ENCODE peak calls at places on chromosomes 2 and 18, in nine cellular contexts. One of them, this sample, is unnamed.

GRCh38 chr18:31723998-31724711 is 36.5 kb downstream of the SLC25A52 start:
- DNase-seq in GM12891: peak
- DNase-seq in SJSA1: no peak
- DNase-seq in activated CD4-positive, CD25-positive, alpha-beta regulatory T cell: no peak
- DNase-seq in activated CD4-positive, alpha-beta memory T cell treated with anti-CD3 and anti-CD28 coated beads for 36 hours: no peak
- DNase-seq in posterior vena cava: peak
- DNase-seq in stimulated activated CD4-positive, alpha-beta T cell treated with anti-CD3 and anti-CD28 coated beads, Interleukin-4, amount 100 ng/mL, for 48 hours: no peak
- DNase-seq in activated CD8-positive, alpha-beta T cell treated with anti-CD3 and anti-CD28 coated beads, Interleukin-2, amount 10 ng/mL, durations not matched to agents 7 days and 5 days: no peak
- DNase-seq in GM03348: peak
- DNase-seq in this sample: no peak

GRCh38 chr18:26548144-26549102 is at the start of gene KCTD1:
- DNase-seq in activated CD8-positive, alpha-beta T cell treated with anti-CD3 and anti-CD28 coated beads, Interleukin-2, amount 10 ng/mL, durations not matched to agents 7 days and 5 days: peak
- DNase-seq in activated CD4-positive, alpha-beta memory T cell treated with anti-CD3 and anti-CD28 coated beads for 36 hours: peak
- DNase-seq in GM12891: peak
- DNase-seq in activated CD4-positive, CD25-positive, alpha-beta regulatory T cell: peak
- DNase-seq in GM03348: peak
- DNase-seq in posterior vena cava: peak
- DNase-seq in SJSA1: peak
- DNase-seq in stimulated activated CD4-positive, alpha-beta T cell treated with anti-CD3 and anti-CD28 coated beads, Interleukin-4, amount 100 ng/mL, for 48 hours: peak
- DNase-seq in this sample: no peak

GRCh38 chr2:177265834-177266817 is 1.6 kb upstream of the NFE2L2 start:
- DNase-seq in stimulated activated CD4-positive, alpha-beta T cell treated with anti-CD3 and anti-CD28 coated beads, Interleukin-4, amount 100 ng/mL, for 48 hours: no peak
- DNase-seq in SJSA1: peak
- DNase-seq in activated CD4-positive, alpha-beta memory T cell treated with anti-CD3 and anti-CD28 coated beads for 36 hours: no peak
- DNase-seq in GM12891: no peak
- DNase-seq in activated CD8-positive, alpha-beta T cell treated with anti-CD3 and anti-CD28 coated beads, Interleukin-2, amount 10 ng/mL, durations not matched to agents 7 days and 5 days: peak
- DNase-seq in activated CD4-positive, CD25-positive, alpha-beta regulatory T cell: no peak
- DNase-seq in posterior vena cava: no peak
- DNase-seq in GM03348: peak
- DNase-seq in this sample: no peak

GRCh38 chr2:25039126-25039525 is 2.8 kb upstream of the EFR3B start:
- DNase-seq in activated CD8-positive, alpha-beta T cell treated with anti-CD3 and anti-CD28 coated beads, Interleukin-2, amount 10 ng/mL, durations not matched to agents 7 days and 5 days: no peak
- DNase-seq in activated CD4-positive, CD25-positive, alpha-beta regulatory T cell: no peak
- DNase-seq in stimulated activated CD4-positive, alpha-beta T cell treated with anti-CD3 and anti-CD28 coated beads, Interleukin-4, amount 100 ng/mL, for 48 hours: no peak
- DNase-seq in GM03348: no peak
- DNase-seq in GM12891: no peak
- DNase-seq in posterior vena cava: no peak
- DNase-seq in activated CD4-positive, alpha-beta memory T cell treated with anti-CD3 and anti-CD28 coated beads for 36 hours: no peak
- DNase-seq in SJSA1: no peak
- DNase-seq in this sample: no peak

GRCh38 chr2:45432406-45432805 is 178.7 kb downstream of the SRBD1 start:
- DNase-seq in SJSA1: no peak
- DNase-seq in GM12891: no peak
- DNase-seq in posterior vena cava: no peak
- DNase-seq in activated CD4-positive, CD25-positive, alpha-beta regulatory T cell: no peak
- DNase-seq in activated CD8-positive, alpha-beta T cell treated with anti-CD3 and anti-CD28 coated beads, Interleukin-2, amount 10 ng/mL, durations not matched to agents 7 days and 5 days: no peak
- DNase-seq in GM03348: peak
- DNase-seq in stimulated activated CD4-positive, alpha-beta T cell treated with anti-CD3 and anti-CD28 coated beads, Interleukin-4, amount 100 ng/mL, for 48 hours: no peak
- DNase-seq in activated CD4-positive, alpha-beta memory T cell treated with anti-CD3 and anti-CD28 coated beads for 36 hours: no peak
- DNase-seq in this sample: no peak

GRCh38 chr2:191218292-191218898 is 26.8 kb upstream of the MYO1B start:
- DNase-seq in activated CD4-positive, CD25-positive, alpha-beta regulatory T cell: no peak
- DNase-seq in GM03348: peak
- DNase-seq in activated CD4-positive, alpha-beta memory T cell treated with anti-CD3 and anti-CD28 coated beads for 36 hours: peak
- DNase-seq in stimulated activated CD4-positive, alpha-beta T cell treated with anti-CD3 and anti-CD28 coated beads, Interleukin-4, amount 100 ng/mL, for 48 hours: peak
- DNase-seq in activated CD8-positive, alpha-beta T cell treated with anti-CD3 and anti-CD28 coated beads, Interleukin-2, amount 10 ng/mL, durations not matched to agents 7 days and 5 days: peak
- DNase-seq in SJSA1: peak
- DNase-seq in posterior vena cava: no peak
- DNase-seq in GM12891: no peak
- DNase-seq in this sample: peak

GRCh38 chr2:109264595-109265328 is 135.8 kb downstream of the SH3RF3 start:
- DNase-seq in posterior vena cava: no peak
- DNase-seq in activated CD4-positive, CD25-positive, alpha-beta regulatory T cell: no peak
- DNase-seq in GM12891: no peak
- DNase-seq in GM03348: peak
- DNase-seq in activated CD4-positive, alpha-beta memory T cell treated with anti-CD3 and anti-CD28 coated beads for 36 hours: no peak
- DNase-seq in SJSA1: no peak
- DNase-seq in activated CD8-positive, alpha-beta T cell treated with anti-CD3 and anti-CD28 coated beads, Interleukin-2, amount 10 ng/mL, durations not matched to agents 7 days and 5 days: no peak
- DNase-seq in stimulated activated CD4-positive, alpha-beta T cell treated with anti-CD3 and anti-CD28 coated beads, Interleukin-4, amount 100 ng/mL, for 48 hours: no peak
- DNase-seq in this sample: peak

GRCh38 chr2:28080911-28081310 is 190.4 kb downstream of the BABAM2 start:
- DNase-seq in activated CD8-positive, alpha-beta T cell treated with anti-CD3 and anti-CD28 coated beads, Interleukin-2, amount 10 ng/mL, durations not matched to agents 7 days and 5 days: no peak
- DNase-seq in activated CD4-positive, alpha-beta memory T cell treated with anti-CD3 and anti-CD28 coated beads for 36 hours: no peak
- DNase-seq in activated CD4-positive, CD25-positive, alpha-beta regulatory T cell: no peak
- DNase-seq in SJSA1: peak
- DNase-seq in GM12891: no peak
- DNase-seq in stimulated activated CD4-positive, alpha-beta T cell treated with anti-CD3 and anti-CD28 coated beads, Interleukin-4, amount 100 ng/mL, for 48 hours: no peak
- DNase-seq in GM03348: peak
- DNase-seq in posterior vena cava: no peak
- DNase-seq in this sample: no peak

GRCh38 chr2:28282861-28283646 is 109.6 kb upstream of the FOSL2 start:
- DNase-seq in activated CD4-positive, CD25-positive, alpha-beta regulatory T cell: no peak
- DNase-seq in GM03348: no peak
- DNase-seq in activated CD8-positive, alpha-beta T cell treated with anti-CD3 and anti-CD28 coated beads, Interleukin-2, amount 10 ng/mL, durations not matched to agents 7 days and 5 days: no peak
- DNase-seq in GM12891: no peak
- DNase-seq in posterior vena cava: no peak
- DNase-seq in activated CD4-positive, alpha-beta memory T cell treated with anti-CD3 and anti-CD28 coated beads for 36 hours: no peak
- DNase-seq in SJSA1: no peak
- DNase-seq in stimulated activated CD4-positive, alpha-beta T cell treated with anti-CD3 and anti-CD28 coated beads, Interleukin-4, amount 100 ng/mL, for 48 hours: no peak
- DNase-seq in this sample: no peak

GRCh38 chr2:173230181-173230580 is 124.5 kb upstream of the CDCA7 start:
- DNase-seq in SJSA1: no peak
- DNase-seq in GM03348: no peak
- DNase-seq in activated CD4-positive, CD25-positive, alpha-beta regulatory T cell: no peak
- DNase-seq in activated CD8-positive, alpha-beta T cell treated with anti-CD3 and anti-CD28 coated beads, Interleukin-2, amount 10 ng/mL, durations not matched to agents 7 days and 5 days: no peak
- DNase-seq in activated CD4-positive, alpha-beta memory T cell treated with anti-CD3 and anti-CD28 coated beads for 36 hours: no peak
- DNase-seq in GM12891: no peak
- DNase-seq in posterior vena cava: no peak
- DNase-seq in stimulated activated CD4-positive, alpha-beta T cell treated with anti-CD3 and anti-CD28 coated beads, Interleukin-4, amount 100 ng/mL, for 48 hours: no peak
- DNase-seq in this sample: no peak

GRCh38 chr2:121078869-121079268 is 206.1 kb downstream of the TFCP2L1 start:
- DNase-seq in activated CD8-positive, alpha-beta T cell treated with anti-CD3 and anti-CD28 coated beads, Interleukin-2, amount 10 ng/mL, durations not matched to agents 7 days and 5 days: no peak
- DNase-seq in posterior vena cava: no peak
- DNase-seq in GM03348: no peak
- DNase-seq in SJSA1: no peak
- DNase-seq in activated CD4-positive, alpha-beta memory T cell treated with anti-CD3 and anti-CD28 coated beads for 36 hours: no peak
- DNase-seq in activated CD4-positive, CD25-positive, alpha-beta regulatory T cell: no peak
- DNase-seq in GM12891: no peak
- DNase-seq in stimulated activated CD4-positive, alpha-beta T cell treated with anti-CD3 and anti-CD28 coated beads, Interleukin-4, amount 100 ng/mL, for 48 hours: no peak
- DNase-seq in this sample: no peak

GRCh38 chr2:229686122-229686919 is 28.0 kb downstream of the DNER start:
- DNase-seq in GM12891: no peak
- DNase-seq in activated CD4-positive, CD25-positive, alpha-beta regulatory T cell: no peak
- DNase-seq in activated CD4-positive, alpha-beta memory T cell treated with anti-CD3 and anti-CD28 coated beads for 36 hours: no peak
- DNase-seq in GM03348: no peak
- DNase-seq in stimulated activated CD4-positive, alpha-beta T cell treated with anti-CD3 and anti-CD28 coated beads, Interleukin-4, amount 100 ng/mL, for 48 hours: no peak
- DNase-seq in SJSA1: no peak
- DNase-seq in activated CD8-positive, alpha-beta T cell treated with anti-CD3 and anti-CD28 coated beads, Interleukin-2, amount 10 ng/mL, durations not matched to agents 7 days and 5 days: no peak
- DNase-seq in posterior vena cava: no peak
- DNase-seq in this sample: no peak

GRCh38 chr2:12330916-12331315 is 385.8 kb upstream of the TRIB2 start:
- DNase-seq in GM03348: peak
- DNase-seq in activated CD4-positive, alpha-beta memory T cell treated with anti-CD3 and anti-CD28 coated beads for 36 hours: no peak
- DNase-seq in activated CD4-positive, CD25-positive, alpha-beta regulatory T cell: no peak
- DNase-seq in SJSA1: no peak
- DNase-seq in GM12891: no peak
- DNase-seq in activated CD8-positive, alpha-beta T cell treated with anti-CD3 and anti-CD28 coated beads, Interleukin-2, amount 10 ng/mL, durations not matched to agents 7 days and 5 days: no peak
- DNase-seq in posterior vena cava: no peak
- DNase-seq in stimulated activated CD4-positive, alpha-beta T cell treated with anti-CD3 and anti-CD28 coated beads, Interleukin-4, amount 100 ng/mL, for 48 hours: no peak
- DNase-seq in this sample: no peak

GRCh38 chr2:25377822-25378421 is 36.2 kb upstream of the DNMT3A start:
- DNase-seq in activated CD4-positive, CD25-positive, alpha-beta regulatory T cell: no peak
- DNase-seq in SJSA1: peak
- DNase-seq in GM12891: no peak
- DNase-seq in activated CD4-positive, alpha-beta memory T cell treated with anti-CD3 and anti-CD28 coated beads for 36 hours: peak
- DNase-seq in activated CD8-positive, alpha-beta T cell treated with anti-CD3 and anti-CD28 coated beads, Interleukin-2, amount 10 ng/mL, durations not matched to agents 7 days and 5 days: no peak
- DNase-seq in stimulated activated CD4-positive, alpha-beta T cell treated with anti-CD3 and anti-CD28 coated beads, Interleukin-4, amount 100 ng/mL, for 48 hours: no peak
- DNase-seq in GM03348: no peak
- DNase-seq in posterior vena cava: peak
- DNase-seq in this sample: no peak

GRCh38 chr18:79944126-79944731 is 7.2 kb downstream of the SLC66A2 start:
- DNase-seq in activated CD4-positive, alpha-beta memory T cell treated with anti-CD3 and anti-CD28 coated beads for 36 hours: peak
- DNase-seq in posterior vena cava: no peak
- DNase-seq in GM12891: peak
- DNase-seq in SJSA1: peak
- DNase-seq in activated CD4-positive, CD25-positive, alpha-beta regulatory T cell: no peak
- DNase-seq in stimulated activated CD4-positive, alpha-beta T cell treated with anti-CD3 and anti-CD28 coated beads, Interleukin-4, amount 100 ng/mL, for 48 hours: no peak
- DNase-seq in GM03348: no peak
- DNase-seq in activated CD8-positive, alpha-beta T cell treated with anti-CD3 and anti-CD28 coated beads, Interleukin-2, amount 10 ng/mL, durations not matched to agents 7 days and 5 days: peak
- DNase-seq in this sample: peak

GRCh38 chr18:44691148-44691925 is 10.6 kb downstream of the SETBP1 start:
- DNase-seq in activated CD8-positive, alpha-beta T cell treated with anti-CD3 and anti-CD28 coated beads, Interleukin-2, amount 10 ng/mL, durations not matched to agents 7 days and 5 days: no peak
- DNase-seq in GM12891: no peak
- DNase-seq in stimulated activated CD4-positive, alpha-beta T cell treated with anti-CD3 and anti-CD28 coated beads, Interleukin-4, amount 100 ng/mL, for 48 hours: no peak
- DNase-seq in SJSA1: no peak
- DNase-seq in activated CD4-positive, CD25-positive, alpha-beta regulatory T cell: no peak
- DNase-seq in activated CD4-positive, alpha-beta memory T cell treated with anti-CD3 and anti-CD28 coated beads for 36 hours: no peak
- DNase-seq in posterior vena cava: no peak
- DNase-seq in GM03348: no peak
- DNase-seq in this sample: no peak

GRCh38 chr18:1018211-1018651 is 113.6 kb downstream of the ADCYAP1 start:
- DNase-seq in posterior vena cava: no peak
- DNase-seq in activated CD8-positive, alpha-beta T cell treated with anti-CD3 and anti-CD28 coated beads, Interleukin-2, amount 10 ng/mL, durations not matched to agents 7 days and 5 days: no peak
- DNase-seq in GM03348: peak
- DNase-seq in activated CD4-positive, alpha-beta memory T cell treated with anti-CD3 and anti-CD28 coated beads for 36 hours: no peak
- DNase-seq in SJSA1: no peak
- DNase-seq in GM12891: no peak
- DNase-seq in activated CD4-positive, CD25-positive, alpha-beta regulatory T cell: no peak
- DNase-seq in stimulated activated CD4-positive, alpha-beta T cell treated with anti-CD3 and anti-CD28 coated beads, Interleukin-4, amount 100 ng/mL, for 48 hours: no peak
- DNase-seq in this sample: no peak

GRCh38 chr2:240644171-240644651 is 18.9 kb downstream of the GPR35 start:
- DNase-seq in GM03348: peak
- DNase-seq in SJSA1: no peak
- DNase-seq in stimulated activated CD4-positive, alpha-beta T cell treated with anti-CD3 and anti-CD28 coated beads, Interleukin-4, amount 100 ng/mL, for 48 hours: no peak
- DNase-seq in activated CD8-positive, alpha-beta T cell treated with anti-CD3 and anti-CD28 coated beads, Interleukin-2, amount 10 ng/mL, durations not matched to agents 7 days and 5 days: peak
- DNase-seq in activated CD4-positive, CD25-positive, alpha-beta regulatory T cell: no peak
- DNase-seq in GM12891: no peak
- DNase-seq in posterior vena cava: peak
- DNase-seq in activated CD4-positive, alpha-beta memory T cell treated with anti-CD3 and anti-CD28 coated beads for 36 hours: no peak
- DNase-seq in this sample: no peak

GRCh38 chr2:120379916-120380893 is 34.3 kb downstream of the INHBB start:
- DNase-seq in stimulated activated CD4-positive, alpha-beta T cell treated with anti-CD3 and anti-CD28 coated beads, Interleukin-4, amount 100 ng/mL, for 48 hours: no peak
- DNase-seq in GM03348: no peak
- DNase-seq in activated CD4-positive, CD25-positive, alpha-beta regulatory T cell: no peak
- DNase-seq in activated CD8-positive, alpha-beta T cell treated with anti-CD3 and anti-CD28 coated beads, Interleukin-2, amount 10 ng/mL, durations not matched to agents 7 days and 5 days: no peak
- DNase-seq in SJSA1: no peak
- DNase-seq in activated CD4-positive, alpha-beta memory T cell treated with anti-CD3 and anti-CD28 coated beads for 36 hours: no peak
- DNase-seq in posterior vena cava: no peak
- DNase-seq in GM12891: no peak
- DNase-seq in this sample: no peak

GRCh38 chr2:128315122-128315828 is 3.4 kb downstream of the HS6ST1 start:
- DNase-seq in GM03348: no peak
- DNase-seq in activated CD8-positive, alpha-beta T cell treated with anti-CD3 and anti-CD28 coated beads, Interleukin-2, amount 10 ng/mL, durations not matched to agents 7 days and 5 days: peak
- DNase-seq in activated CD4-positive, alpha-beta memory T cell treated with anti-CD3 and anti-CD28 coated beads for 36 hours: peak
- DNase-seq in stimulated activated CD4-positive, alpha-beta T cell treated with anti-CD3 and anti-CD28 coated beads, Interleukin-4, amount 100 ng/mL, for 48 hours: no peak
- DNase-seq in activated CD4-positive, CD25-positive, alpha-beta regulatory T cell: no peak
- DNase-seq in GM12891: no peak
- DNase-seq in posterior vena cava: peak
- DNase-seq in SJSA1: no peak
- DNase-seq in this sample: no peak

GRCh38 chr2:10393648-10393982 is 54.5 kb downstream of the ODC1 start:
- DNase-seq in stimulated activated CD4-positive, alpha-beta T cell treated with anti-CD3 and anti-CD28 coated beads, Interleukin-4, amount 100 ng/mL, for 48 hours: no peak
- DNase-seq in activated CD8-positive, alpha-beta T cell treated with anti-CD3 and anti-CD28 coated beads, Interleukin-2, amount 10 ng/mL, durations not matched to agents 7 days and 5 days: no peak
- DNase-seq in activated CD4-positive, alpha-beta memory T cell treated with anti-CD3 and anti-CD28 coated beads for 36 hours: no peak
- DNase-seq in SJSA1: no peak
- DNase-seq in GM03348: no peak
- DNase-seq in GM12891: no peak
- DNase-seq in activated CD4-positive, CD25-positive, alpha-beta regulatory T cell: no peak
- DNase-seq in posterior vena cava: no peak
- DNase-seq in this sample: no peak

This sample was measured in brain pericyte.